ENCODE peak calls at places on chromosomes 12 and 14, in ten cellular contexts. T, K, M, W, R, I, B, U, S and N are unnamed samples.

GRCh38 chr14:46384611-46385010 is 267.0 kb downstream of the RPL10L start:
- DNase-seq in T (no peak), K (no peak), M (no peak), W (no peak), R (no peak), I (no peak), B (no peak), U (no peak), S (no peak), N (no peak)

GRCh38 chr12:2179953-2180736 is 127.4 kb downstream of the CACNA1C start:
- DNase-seq in T (peak), K (no peak), M (no peak), W (peak), R (peak), I (no peak), B (no peak), U (peak), S (no peak), N (no peak)

GRCh38 chr12:25423355-25423754 is 129.7 kb downstream of the LMNTD1 start:
- DNase-seq in T (peak), K (no peak), M (no peak), W (no peak), R (no peak), I (no peak), B (no peak), U (no peak), S (no peak), N (no peak)

GRCh38 chr12:132049442-132049841 is 94.7 kb downstream of the DDX51 start:
- DNase-seq in T (peak), K (no peak), M (no peak), W (no peak), R (no peak), I (no peak), B (no peak), U (no peak), S (no peak), N (no peak)

GRCh38 chr12:27571463-27571862 is 47.5 kb downstream of the PPFIBP1 start:
- DNase-seq in T (no peak), K (no peak), M (no peak), W (no peak), R (no peak), I (no peak), B (no peak), U (no peak), S (no peak), N (no peak)

GRCh38 chr14:58969951-58970751 is 218.3 kb upstream of the DAAM1 start:
- DNase-seq in T (peak), K (peak), M (no peak), W (no peak), R (no peak), I (no peak), B (no peak), U (no peak), S (peak), N (no peak)

GRCh38 chr12:50986961-50987737 is 34.8 kb downstream of the HIGD1C start:
- DNase-seq in T (peak), K (no peak), M (peak), W (no peak), R (peak), I (no peak), B (no peak), U (peak), S (peak), N (no peak)

GRCh38 chr12:122350444-122350843 is 72.0 kb downstream of the CLIP1 start:
- DNase-seq in T (peak), K (no peak), M (no peak), W (peak), R (no peak), I (peak), B (no peak), U (no peak), S (no peak), N (no peak)

GRCh38 chr12:113170926-113171325 is 14.4 kb downstream of the DDX54 start:
- DNase-seq in T (no peak), K (no peak), M (no peak), W (no peak), R (no peak), I (no peak), B (no peak), U (no peak), S (no peak), N (no peak)

GRCh38 chr14:61525293-61526011 is 169.9 kb upstream of the HIF1A start:
- DNase-seq in T (peak), K (no peak), M (no peak), W (peak), R (peak), I (peak), B (peak), U (peak), S (peak), N (peak)

GRCh38 chr12:100741084-100741711 is 53.4 kb upstream of the ANO4 start:
- DNase-seq in T (no peak), K (no peak), M (peak), W (no peak), R (no peak), I (no peak), B (no peak), U (no peak), S (peak), N (no peak)

GRCh38 chr14:88871429-88871828 is 47.0 kb downstream of the TTC8 start:
- DNase-seq in T (no peak), K (no peak), M (no peak), W (no peak), R (no peak), I (no peak), B (no peak), U (no peak), S (no peak), N (no peak)

GRCh38 chr14:24095196-24096068 is 1.3 kb downstream of the PCK2 start:
- DNase-seq in T (peak), K (peak), M (peak), W (peak), R (peak), I (peak), B (peak), U (no peak), S (peak), N (no peak)

GRCh38 chr12:54384591-54385041 is at the start of gene ZNF385A:
- DNase-seq in T (no peak), K (no peak), M (no peak), W (peak), R (no peak), I (no peak), B (no peak), U (no peak), S (no peak), N (no peak)

GRCh38 chr14:66601932-66602578 is 94.1 kb downstream of the GPHN start:
- DNase-seq in T (no peak), K (no peak), M (no peak), W (no peak), R (no peak), I (no peak), B (no peak), U (no peak), S (no peak), N (no peak)

GRCh38 chr12:2858334-2858733 is 1.5 kb upstream of the TEX52 start:
- DNase-seq in T (no peak), K (no peak), M (no peak), W (no peak), R (no peak), I (no peak), B (no peak), U (no peak), S (no peak), N (no peak)

GRCh38 chr12:122422769-122423257 is 344 bp upstream of the CLIP1 start:
- DNase-seq in T (peak), K (peak), M (peak), W (no peak), R (no peak), I (peak), B (no peak), U (peak), S (peak), N (peak)

GRCh38 chr14:21057803-21058675 is at the start of gene RNASE8:
- DNase-seq in T (no peak), K (no peak), M (no peak), W (no peak), R (no peak), I (no peak), B (no peak), U (no peak), S (no peak), N (no peak)

GRCh38 chr12:61758661-61759060 is 501.5 kb upstream of the USP15 start:
- DNase-seq in T (no peak), K (no peak), M (no peak), W (no peak), R (no peak), I (no peak), B (no peak), U (no peak), S (no peak), N (no peak)

GRCh38 chr14:103694572-103695026 is 20.7 kb downstream of the XRCC3 start:
- DNase-seq in T (no peak), K (no peak), M (no peak), W (no peak), R (no peak), I (no peak), B (no peak), U (no peak), S (no peak), N (no peak)

GRCh38 chr12:121626087-121626852 is at the start of gene ORAI1:
- DNase-seq in T (peak), K (peak), M (peak), W (peak), R (peak), I (peak), B (peak), U (peak), S (peak), N (peak)

GRCh38 chr12:27539191-27539631 is 15.2 kb downstream of the PPFIBP1 start:
- DNase-seq in T (no peak), K (no peak), M (no peak), W (no peak), R (no peak), I (no peak), B (no peak), U (no peak), S (no peak), N (no peak)

GRCh38 chr12:64452559-64453329 is 824 bp downstream of the TBK1 start:
- DNase-seq in T (no peak), K (no peak), M (peak), W (no peak), R (peak), I (no peak), B (no peak), U (no peak), S (peak), N (peak)

GRCh38 chr12:57897296-57897974 is 43.9 kb upstream of the ATP23 start:
- DNase-seq in T (no peak), K (no peak), M (no peak), W (no peak), R (no peak), I (no peak), B (no peak), U (no peak), S (no peak), N (no peak)

GRCh38 chr12:57896437-57897201 is 44.7 kb upstream of the ATP23 start:
- DNase-seq in T (peak), K (peak), M (no peak), W (peak), R (peak), I (peak), B (peak), U (peak), S (no peak), N (peak)

GRCh38 chr12:57895337-57896138 is 45.8 kb upstream of the ATP23 start:
- DNase-seq in T (no peak), K (no peak), M (no peak), W (no peak), R (no peak), I (no peak), B (no peak), U (no peak), S (no peak), N (no peak)

GRCh38 chr12:57894577-57895292 is 46.6 kb upstream of the ATP23 start:
- DNase-seq in T (no peak), K (no peak), M (no peak), W (no peak), R (no peak), I (no peak), B (no peak), U (no peak), S (no peak), N (no peak)

DNA sequence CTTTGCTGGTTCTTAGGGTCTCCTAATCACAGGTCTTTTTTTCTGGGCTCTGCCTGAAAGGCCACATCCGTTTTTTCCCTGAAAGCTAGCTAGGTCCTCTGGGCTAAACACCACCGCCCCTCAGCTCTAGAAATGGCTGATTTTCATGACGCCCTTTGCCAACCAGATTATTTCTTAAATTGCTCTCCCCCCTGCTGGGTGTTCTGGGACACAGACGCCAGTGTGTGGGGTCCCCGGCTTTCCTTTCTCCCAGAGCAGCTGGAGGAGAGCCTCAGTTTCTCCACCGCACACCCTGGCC is 45.3 kb upstream of the ATP23 start:
- DNase-seq in T (no peak), K (no peak), M (no peak), W (no peak), R (no peak), I (no peak), B (no peak), U (no peak), S (no peak), N (no peak)
- TF ChIP-seq CTCF in T (no peak), K (no peak), M (no peak), W (no peak), R (no peak), I (no peak), B (no peak), U (no peak), S (no peak), N (no peak)

GRCh38 chr14:91005716-91006115 is 54.7 kb downstream of the RPS6KA5 start:
- DNase-seq in T (no peak), K (no peak), M (no peak), W (no peak), R (no peak), I (no peak), B (no peak), U (no peak), S (no peak), N (no peak)

GRCh38 chr14:91008759-91009409 is 51.6 kb downstream of the RPS6KA5 start:
- DNase-seq in T (no peak), K (no peak), M (no peak), W (peak), R (peak), I (no peak), B (no peak), U (no peak), S (no peak), N (peak)

GRCh38 chr14:91010153-91010533 is 50.3 kb downstream of the RPS6KA5 start:
- DNase-seq in T (no peak), K (no peak), M (no peak), W (no peak), R (no peak), I (no peak), B (no peak), U (no peak), S (no peak), N (no peak)

GRCh38 chr14:91012050-91012449 is 48.4 kb downstream of the RPS6KA5 start:
- DNase-seq in T (no peak), K (no peak), M (no peak), W (no peak), R (no peak), I (no peak), B (no peak), U (no peak), S (no peak), N (no peak)

GRCh38 chr14:91009501-91010152 is 50.8 kb downstream of the RPS6KA5 start:
- DNase-seq in T (no peak), K (no peak), M (no peak), W (no peak), R (no peak), I (no peak), B (no peak), U (no peak), S (no peak), N (no peak)
- H3K4me3 ChIP-seq in T (no peak), K (no peak), M (no peak), W (no peak), R (no peak), I (no peak), B (no peak), U (no peak), S (no peak), N (no peak)

GRCh38 chr12:57458665-57459054 is 925 bp upstream of the GLI1 start:
- DNase-seq in T (no peak), K (no peak), M (no peak), W (no peak), R (no peak), I (no peak), B (no peak), U (no peak), S (no peak), N (no peak)

GRCh38 chr12:57460457-57461325 is 1.1 kb downstream of the GLI1 start:
- DNase-seq in T (no peak), K (peak), M (no peak), W (peak), R (no peak), I (no peak), B (no peak), U (no peak), S (peak), N (no peak)

GRCh38 chr12:57459750-57460400 is at the start of gene GLI1:
- DNase-seq in T (no peak), K (no peak), M (no peak), W (no peak), R (no peak), I (no peak), B (no peak), U (no peak), S (no peak), N (no peak)

GRCh38 chr12:57461326-57461903 is 1.8 kb downstream of the GLI1 start:
- DNase-seq in T (peak), K (peak), M (no peak), W (peak), R (no peak), I (no peak), B (peak), U (peak), S (peak), N (peak)

DNA sequence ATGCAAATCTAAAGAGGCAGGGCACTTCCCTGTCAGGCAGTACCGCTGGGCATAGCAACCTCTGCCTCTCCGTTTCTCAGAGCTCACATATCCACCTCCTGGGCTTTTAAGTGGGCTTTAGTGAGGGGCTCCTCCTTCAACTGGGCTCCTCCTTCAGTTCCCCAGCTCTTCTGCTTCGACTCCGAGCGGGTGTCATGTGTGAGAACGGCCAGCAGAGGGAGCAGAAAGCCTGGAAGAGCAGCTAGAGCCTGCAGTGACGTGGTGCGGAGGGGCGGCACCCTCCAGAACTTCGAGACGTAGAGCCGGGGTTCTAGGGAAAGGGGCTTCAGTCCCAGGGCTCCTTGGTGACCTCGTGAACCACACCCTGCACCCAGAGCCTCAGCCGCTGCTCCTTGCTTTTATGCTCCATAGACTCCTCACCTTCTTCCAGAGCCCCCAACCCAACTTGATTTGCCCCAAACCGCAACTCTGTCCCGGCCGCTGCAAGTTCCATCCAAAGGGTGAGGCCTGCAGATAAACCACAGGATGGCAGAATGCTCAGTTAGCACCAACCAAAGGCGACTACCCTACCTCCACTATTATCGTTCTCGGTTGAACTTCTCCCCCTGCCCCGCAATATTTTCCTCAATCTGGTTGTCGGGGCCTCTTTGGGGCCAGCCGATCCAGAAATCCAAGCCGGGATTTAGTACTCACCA is 383 bp upstream of the GLI1 start:
- DNase-seq in T (peak), K (peak), M (peak), W (peak), R (peak), I (peak), B (peak), U (peak), S (peak), N (peak)
- TF ChIP-seq POLR2A in T (no peak), K (peak), M (peak), W (peak), R (no peak), I (peak), B (no peak), U (no peak), S (peak), N (no peak)

DNA sequence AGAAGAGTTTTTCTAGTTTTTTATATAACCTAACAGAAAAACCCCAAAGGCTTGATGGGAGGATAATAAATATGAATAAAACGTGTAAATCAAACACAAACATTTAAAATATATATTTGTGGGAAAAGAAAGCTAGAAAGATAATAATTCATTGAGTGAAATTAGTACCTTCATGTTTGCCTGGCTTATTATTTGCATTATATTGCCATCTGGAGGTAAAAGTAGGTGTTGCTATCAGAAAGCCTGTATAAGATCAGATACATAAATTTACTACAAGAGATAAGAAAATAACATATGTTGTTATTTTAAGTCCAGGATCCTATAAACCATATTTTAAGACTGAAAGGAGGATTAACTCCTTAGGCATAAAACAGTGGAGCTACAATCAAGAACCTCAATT is 77.7 kb downstream of the NTS start:
- DNase-seq in T (no peak), K (no peak), M (no peak), W (no peak), R (no peak), I (no peak), B (no peak), U (no peak), S (no peak), N (no peak)
- TF ChIP-seq CTCF in T (peak), K (peak), M (no peak), W (peak), R (no peak), I (no peak), B (no peak), U (no peak), S (no peak), N (no peak)

GRCh38 chr12:124536613-124537012 is 30.8 kb downstream of the NCOR2 start:
- DNase-seq in T (no peak), K (no peak), M (no peak), W (no peak), R (no peak), I (no peak), B (no peak), U (no peak), S (no peak), N (no peak)
- H3K4me3 ChIP-seq in T (no peak), K (no peak), M (no peak), W (no peak), R (no peak), I (no peak), B (no peak), U (no peak), S (no peak), N (no peak)

DNA sequence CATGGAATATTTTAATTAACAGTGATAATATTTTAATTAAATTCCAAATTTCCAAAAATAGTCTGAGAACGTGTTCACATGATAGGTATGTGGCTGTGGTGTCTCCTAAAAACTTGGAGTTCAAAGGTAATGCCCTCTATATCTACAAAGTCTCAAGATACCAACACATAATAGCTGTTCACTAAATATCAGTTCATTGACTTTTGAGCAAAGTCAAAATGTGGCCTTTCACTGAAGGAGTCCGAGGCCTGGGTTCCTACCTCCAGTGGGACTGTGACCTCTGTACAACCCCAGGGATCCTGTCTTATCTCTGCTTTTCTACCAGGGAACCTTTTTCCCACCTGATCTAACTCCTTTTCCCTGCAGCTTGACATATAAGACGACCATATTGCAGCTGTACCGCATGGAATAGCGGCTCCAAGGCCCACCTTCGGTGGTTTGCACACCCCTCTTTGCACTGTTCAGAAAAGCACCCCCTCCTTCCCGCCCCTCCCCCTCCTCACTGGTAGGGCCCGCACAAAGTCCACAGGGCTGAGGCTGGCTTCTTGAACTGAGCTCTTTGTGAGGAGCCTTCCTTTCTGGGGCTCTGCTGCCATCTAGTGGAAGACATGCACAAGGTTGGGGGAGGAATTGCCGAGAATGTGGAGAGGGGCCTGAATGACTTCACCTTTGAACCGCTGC is 3.1 kb downstream of the CCND2 start:
- DNase-seq in T (peak), K (peak), M (peak), W (peak), R (peak), I (peak), B (peak), U (peak), S (peak), N (peak)
- TF ChIP-seq POLR2A in T (no peak), K (peak), M (no peak), W (no peak), R (no peak), I (no peak), B (no peak), U (no peak), S (no peak), N (no peak)